ENCODE peak calls at places on chromosomes 5 and 9, in five cellular contexts. C, M, V, T and Q are unnamed samples.

GRCh38 chr5:181189363-181189961 is 15.5 kb downstream of the TRIM7 start:
- DNase-seq in C (peak), T (peak), V (peak), M (peak), Q (no peak)

GRCh38 chr5:52840286-52841050 is 52.8 kb downstream of the ITGA1 start:
- DNase-seq in V (no peak), T (no peak), M (peak), C (peak), Q (no peak)

GRCh38 chr9:117718085-117718484 is 13.9 kb downstream of the TLR4 start:
- DNase-seq in C (no peak), V (no peak), M (peak), T (no peak), Q (peak)

GRCh38 chr9:89519393-89519805 is 21.5 kb upstream of the SEMA4D start:
- DNase-seq in C (no peak), V (peak), M (peak), T (no peak), Q (no peak)

GRCh38 chr5:36528588-36528987 is 77.8 kb upstream of the SLC1A3 start:
- DNase-seq in C (no peak), V (no peak), M (no peak), T (no peak), Q (no peak)

GRCh38 chr9:135209136-135209535 is 121.7 kb downstream of the OLFM1 start:
- DNase-seq in C (no peak), T (no peak), M (no peak), V (no peak), Q (no peak)

GRCh38 chr5:56910123-56910951 is 941 bp downstream of the SETD9 start:
- DNase-seq in C (peak), M (no peak), V (no peak), T (peak), Q (no peak)

GRCh38 chr5:140321796-140322195 is 18.9 kb upstream of the PFDN1 start:
- DNase-seq in V (no peak), C (no peak), M (no peak), T (no peak), Q (no peak)

GRCh38 chr5:146548781-146549449 is 32.9 kb upstream of the GPR151 start:
- DNase-seq in T (no peak), M (no peak), V (no peak), C (no peak), Q (no peak)

GRCh38 chr5:4518924-4519660 is 621.0 kb upstream of the ADAMTS16 start:
- DNase-seq in T (peak), C (no peak), M (no peak), V (no peak), Q (no peak)

GRCh38 chr9:98795970-98796363 is 388 bp downstream of the ANKS6 start:
- DNase-seq in T (peak), C (no peak), V (peak), M (no peak), Q (no peak)

GRCh38 chr5:95988877-95989276 is 27.2 kb upstream of the ELL2 start:
- DNase-seq in T (no peak), V (no peak), C (no peak), M (no peak), Q (no peak)

GRCh38 chr5:56535347-56535746 is 280.0 kb upstream of the MAP3K1 start:
- DNase-seq in M (no peak), T (peak), V (no peak), C (no peak), Q (no peak)

GRCh38 chr9:25677301-25678146 is 720 bp downstream of the TUSC1 start:
- DNase-seq in M (peak), T (peak), C (no peak), V (peak), Q (peak)

GRCh38 chr5:14449052-14449661 is 132.4 kb upstream of the OTULINL start:
- DNase-seq in V (no peak), C (peak), T (no peak), M (peak), Q (peak)

GRCh38 chr9:37466037-37466709 is 923 bp upstream of the ZBTB5 start:
- DNase-seq in V (peak), M (peak), C (peak), T (peak), Q (peak)

GRCh38 chr9:135850737-135851136 is 56.6 kb downstream of the CAMSAP1 start:
- DNase-seq in T (no peak), V (no peak), M (no peak), C (peak), Q (no peak)

GRCh38 chr5:74140409-74140808 is 500.1 kb downstream of the ENC1 start:
- DNase-seq in T (no peak), V (no peak), C (no peak), M (peak), Q (no peak)

GRCh38 chr9:20238921-20239320 is 383.4 kb downstream of the MLLT3 start:
- DNase-seq in M (no peak), V (no peak), C (no peak), T (no peak), Q (no peak)

GRCh38 chr9:136119259-136120118 is 814 bp upstream of the TMEM250 start:
- DNase-seq in M (peak), C (no peak), T (peak), V (peak), Q (no peak)

GRCh38 chr5:169920446-169920845 is 59.8 kb downstream of the INSYN2B start:
- DNase-seq in M (no peak), V (no peak), T (no peak), C (no peak), Q (no peak)

GRCh38 chr9:27361401-27361953 is 64.5 kb upstream of the EQTN start:
- DNase-seq in C (no peak), M (no peak), T (no peak), V (no peak), Q (no peak)

GRCh38 chr5:1212881-1213280 is 11.5 kb downstream of the SLC6A19 start:
- DNase-seq in M (no peak), T (no peak), C (no peak), V (no peak), Q (no peak)

GRCh38 chr9:437066-438015 is 222.7 kb downstream of the DOCK8 start:
- DNase-seq in V (no peak), M (peak), C (no peak), T (no peak), Q (no peak)
- H3K4me3 ChIP-seq in V (no peak), M (no peak), C (no peak), T (no peak), Q (no peak)

DNA sequence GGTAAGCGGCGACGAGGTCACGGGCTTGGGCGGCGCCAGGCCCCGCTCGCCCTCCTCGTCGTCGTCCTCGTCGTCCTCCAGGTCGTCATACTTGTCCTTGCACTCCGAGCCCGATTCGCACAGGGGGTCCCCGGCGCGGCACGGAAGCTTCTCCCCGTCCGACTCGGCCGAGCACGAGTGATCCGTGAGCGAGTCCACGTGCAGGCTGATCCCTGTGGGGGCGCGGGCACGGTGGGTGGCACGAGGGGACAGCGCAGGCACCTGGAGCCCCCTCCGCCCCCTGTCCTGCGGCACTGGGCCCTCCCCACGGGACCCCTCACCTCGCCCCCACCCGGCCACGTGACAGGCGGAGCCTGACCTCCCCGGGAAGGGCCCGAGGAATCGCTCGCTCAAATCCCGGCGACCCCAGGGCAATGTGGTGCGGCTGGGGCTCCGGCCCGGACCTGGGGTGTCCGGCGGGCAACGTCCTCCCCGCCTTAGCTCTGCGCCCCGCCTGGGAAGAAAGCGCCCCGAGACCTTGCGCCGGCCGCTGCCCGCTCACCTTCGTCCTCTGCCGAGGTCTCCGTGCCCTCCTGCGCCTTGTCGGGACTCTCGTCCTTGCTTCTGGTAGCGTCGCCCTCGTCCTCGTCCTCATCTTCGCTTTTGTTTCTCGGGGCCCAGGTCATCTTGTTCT is 2.5 kb downstream of the IRX2 start:
- DNase-seq in V (no peak), M (no peak), C (no peak), T (peak), Q (no peak)
- H3K4me3 ChIP-seq in V (no peak), M (peak), C (no peak), T (peak), Q (peak)

DNA sequence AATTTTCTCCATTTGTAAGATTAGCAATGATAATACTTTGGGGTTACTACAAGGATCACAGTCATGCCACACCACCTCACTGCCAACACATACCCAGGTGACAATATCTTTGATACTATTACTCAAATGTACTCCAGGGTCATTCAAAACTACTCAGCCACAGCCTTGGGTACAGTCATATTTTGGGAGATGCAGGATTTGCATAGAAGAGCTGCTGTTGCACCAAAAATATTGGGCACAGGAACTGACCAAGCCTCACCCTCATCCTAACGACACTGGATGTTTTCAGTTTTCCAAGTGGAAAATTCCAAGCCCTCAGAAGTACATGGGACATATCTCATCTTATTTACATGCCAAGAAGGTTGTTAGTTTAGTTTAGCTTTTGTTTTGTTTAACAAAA is 120.9 kb upstream of the C6 start:
- DNase-seq in V (no peak), M (no peak), C (no peak), T (no peak), Q (no peak)
- H3K4me3 ChIP-seq in V (no peak), M (no peak), C (no peak), T (no peak), Q (no peak)

GRCh38 chr5:174325961-174326360 is 280.5 kb downstream of the NSG2 start:
- DNase-seq in C (no peak), V (no peak), M (no peak), T (no peak), Q (no peak)
- H3K4me3 ChIP-seq in C (no peak), V (no peak), M (no peak), T (no peak), Q (no peak)

DNA sequence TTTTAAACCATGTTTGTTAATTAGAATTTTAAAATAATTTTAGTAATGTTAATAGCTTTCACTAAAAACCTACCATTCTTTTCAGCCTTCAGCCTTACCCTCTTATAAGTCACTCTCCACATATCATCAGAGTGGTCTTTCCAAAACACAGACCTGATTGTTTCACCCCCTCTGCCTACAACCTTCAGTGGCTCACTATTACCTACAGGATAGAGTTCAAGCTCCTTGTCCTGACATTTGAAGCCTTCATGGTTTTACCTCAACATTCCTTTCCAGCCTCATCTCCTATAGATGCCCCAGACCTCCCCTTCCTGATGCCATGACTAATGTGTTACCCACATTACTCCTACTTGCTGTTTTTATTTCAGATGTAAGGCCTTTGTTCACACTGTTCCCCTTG is 27.8 kb upstream of the STRBP start:
- DNase-seq in M (no peak), C (no peak), T (no peak), V (no peak), Q (no peak)
- H3K4me3 ChIP-seq in M (no peak), C (no peak), T (no peak), V (no peak), Q (no peak)

GRCh38 chr9:69344459-69344858 is 19.4 kb downstream of the ENTREP1 start:
- DNase-seq in V (no peak), C (no peak), M (no peak), T (no peak), Q (no peak)
- H3K4me3 ChIP-seq in V (no peak), C (no peak), M (no peak), T (no peak), Q (no peak)

DNA sequence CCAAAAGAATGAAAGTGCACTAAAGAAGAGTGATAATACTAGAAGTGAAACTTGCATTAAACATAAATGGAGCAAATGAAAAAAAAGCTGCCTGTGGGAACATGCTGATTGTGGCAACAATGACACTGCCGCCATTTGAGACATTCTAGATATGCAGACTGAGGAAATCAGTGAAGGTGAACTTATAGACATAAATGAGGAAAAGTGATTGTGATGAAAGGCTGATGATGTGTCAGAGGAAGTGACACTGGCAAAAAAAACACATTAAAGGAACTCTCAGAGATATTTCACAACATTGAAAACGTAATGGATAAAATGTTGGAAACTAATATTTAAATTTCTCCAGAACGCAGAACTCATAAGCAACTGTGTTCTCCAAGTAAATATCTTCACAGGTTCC is 1.2 kb downstream of the ERCC8 start:
- DNase-seq in C (no peak), V (no peak), M (peak), T (no peak), Q (no peak)
- H3K4me3 ChIP-seq in C (peak), V (no peak), M (peak), T (peak), Q (no peak)

DNA sequence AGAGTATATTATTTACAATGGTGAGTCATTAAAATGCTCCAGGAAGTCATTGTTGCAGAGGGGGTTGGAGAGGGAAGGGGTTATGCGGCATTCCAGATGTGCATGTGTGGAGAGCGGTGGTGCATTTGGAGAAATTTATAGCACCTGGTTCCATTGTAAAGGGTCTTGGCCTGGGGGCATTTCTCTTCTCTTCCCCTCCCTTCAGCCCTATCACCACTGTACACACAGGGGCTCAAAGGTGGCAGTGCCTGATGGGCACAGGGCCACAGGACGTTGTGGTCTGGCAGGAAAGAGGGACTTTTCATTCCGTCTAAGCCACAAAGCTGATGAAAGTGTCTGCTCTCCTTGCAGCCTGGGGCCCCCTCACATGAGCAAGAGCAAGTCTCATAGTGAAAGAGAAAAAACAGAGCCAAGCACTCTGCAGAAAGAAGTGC is 442.4 kb upstream of the ZNF462 start:
- DNase-seq in C (no peak), M (no peak), T (no peak), V (no peak), Q (peak)
- H3K4me3 ChIP-seq in C (no peak), M (no peak), T (no peak), V (no peak), Q (no peak)

DNA sequence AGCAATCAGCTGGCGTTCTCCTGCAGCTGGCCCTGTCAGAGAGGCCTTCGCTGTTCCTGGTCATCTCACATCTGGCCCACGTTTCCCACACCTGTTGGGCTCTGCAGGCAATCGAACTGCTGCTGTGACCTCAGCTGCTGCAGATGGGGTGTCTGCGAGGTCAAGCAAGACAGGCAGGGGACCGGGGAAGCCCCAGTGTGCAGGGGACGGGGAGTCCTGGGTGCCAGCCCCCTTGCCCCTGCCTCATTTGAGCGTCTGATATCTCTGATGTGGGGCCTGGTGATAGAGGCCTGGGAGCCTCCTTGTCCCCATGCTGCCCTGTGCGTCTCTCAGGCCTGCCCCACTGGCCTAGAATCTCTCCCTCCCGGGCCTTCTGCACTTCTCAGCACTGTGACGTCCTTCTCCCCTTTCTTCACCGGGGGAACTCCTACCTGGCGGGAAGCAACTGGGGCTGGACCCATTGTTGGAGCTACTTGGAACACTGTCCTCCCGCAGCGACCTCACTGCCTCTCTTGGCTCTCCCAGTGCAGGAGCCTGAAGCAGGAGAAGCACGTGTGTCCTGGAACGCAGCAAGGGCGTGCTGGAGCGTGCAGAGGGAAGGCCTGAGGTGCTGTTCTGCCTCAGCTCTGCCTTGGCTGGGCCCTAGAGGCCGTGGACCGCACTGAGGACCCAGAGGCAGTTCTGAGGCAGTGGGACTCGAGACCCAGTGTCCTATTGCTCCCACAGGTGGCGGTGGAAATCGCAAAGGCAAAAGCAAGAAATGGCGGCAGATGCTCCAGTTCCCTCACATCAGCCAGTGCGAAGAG is 3.9 kb downstream of the GRK6 start:
- DNase-seq in M (no peak), T (no peak), C (no peak), V (no peak), Q (no peak)
- H3K4me3 ChIP-seq in M (no peak), T (no peak), C (no peak), V (no peak), Q (no peak)